ENCODE peak calls at places on chromosomes 4 and X, in eight cellular contexts. One of them, this sample, is unnamed.

GRCh38 chr4:174503079-174503724 is 19.1 kb downstream of the HPGD start:
- DNase-seq in heart right ventricle: no peak
- DNase-seq in fibroblast of the aortic adventitia: peak
- DNase-seq in H1: no peak
- DNase-seq in left lung: no peak
- DNase-seq in mesothelial cell of epicardium: no peak
- DNase-seq in cardiac fibroblast: peak
- DNase-seq in fibroblast of lung: no peak
- DNase-seq in this sample: no peak

GRCh38 chrX:15988661-15989603 is 134.3 kb upstream of the AP1S2 start:
- DNase-seq in heart right ventricle: no peak
- DNase-seq in fibroblast of the aortic adventitia: peak
- DNase-seq in H1: no peak
- DNase-seq in left lung: no peak
- DNase-seq in mesothelial cell of epicardium: no peak
- DNase-seq in cardiac fibroblast: peak
- DNase-seq in fibroblast of lung: peak
- DNase-seq in this sample: no peak

GRCh38 chrX:72609313-72609712 is 36.7 kb upstream of the HDAC8 start:
- DNase-seq in heart right ventricle: no peak
- DNase-seq in fibroblast of the aortic adventitia: peak
- DNase-seq in H1: no peak
- DNase-seq in left lung: no peak
- DNase-seq in mesothelial cell of epicardium: no peak
- DNase-seq in cardiac fibroblast: peak
- DNase-seq in fibroblast of lung: peak
- DNase-seq in this sample: no peak

GRCh38 chrX:50813843-50814661 is at the start of gene SHROOM4:
- DNase-seq in heart right ventricle: peak
- DNase-seq in fibroblast of the aortic adventitia: peak
- DNase-seq in H1: peak
- DNase-seq in left lung: peak
- DNase-seq in mesothelial cell of epicardium: peak
- DNase-seq in cardiac fibroblast: peak
- DNase-seq in fibroblast of lung: peak
- DNase-seq in this sample: no peak

GRCh38 chr4:153335665-153336064 is 8.8 kb upstream of the MND1 start:
- DNase-seq in heart right ventricle: no peak
- DNase-seq in fibroblast of the aortic adventitia: no peak
- DNase-seq in H1: no peak
- DNase-seq in left lung: no peak
- DNase-seq in mesothelial cell of epicardium: no peak
- DNase-seq in cardiac fibroblast: peak
- DNase-seq in fibroblast of lung: peak
- DNase-seq in this sample: no peak

GRCh38 chrX:125846251-125846650 is 319.8 kb downstream of the DCAF12L2 start:
- DNase-seq in heart right ventricle: no peak
- DNase-seq in fibroblast of the aortic adventitia: no peak
- DNase-seq in H1: no peak
- DNase-seq in left lung: no peak
- DNase-seq in mesothelial cell of epicardium: no peak
- DNase-seq in cardiac fibroblast: no peak
- DNase-seq in fibroblast of lung: no peak
- DNase-seq in this sample: no peak

GRCh38 chr4:152690706-152691651 is 11.2 kb upstream of the TMEM154 start:
- DNase-seq in heart right ventricle: no peak
- DNase-seq in fibroblast of the aortic adventitia: no peak
- DNase-seq in H1: no peak
- DNase-seq in left lung: no peak
- DNase-seq in mesothelial cell of epicardium: no peak
- DNase-seq in cardiac fibroblast: peak
- DNase-seq in fibroblast of lung: no peak
- DNase-seq in this sample: no peak

GRCh38 chrX:106894978-106895452 is 8.1 kb downstream of the RIPPLY1 start:
- DNase-seq in heart right ventricle: peak
- DNase-seq in fibroblast of the aortic adventitia: peak
- DNase-seq in H1: no peak
- DNase-seq in left lung: peak
- DNase-seq in mesothelial cell of epicardium: no peak
- DNase-seq in cardiac fibroblast: peak
- DNase-seq in fibroblast of lung: peak
- DNase-seq in this sample: no peak

GRCh38 chr4:152515678-152516077 is 20.2 kb downstream of the FBXW7 start:
- DNase-seq in heart right ventricle: no peak
- DNase-seq in fibroblast of the aortic adventitia: peak
- DNase-seq in H1: no peak
- DNase-seq in left lung: no peak
- DNase-seq in mesothelial cell of epicardium: no peak
- DNase-seq in cardiac fibroblast: peak
- DNase-seq in fibroblast of lung: peak
- DNase-seq in this sample: no peak

GRCh38 chrX:121128946-121129345 is 81.5 kb downstream of the GLUD2 start:
- DNase-seq in heart right ventricle: no peak
- DNase-seq in fibroblast of the aortic adventitia: no peak
- DNase-seq in H1: no peak
- DNase-seq in left lung: no peak
- DNase-seq in mesothelial cell of epicardium: no peak
- DNase-seq in cardiac fibroblast: no peak
- DNase-seq in fibroblast of lung: no peak
- DNase-seq in this sample: no peak

GRCh38 chrX:111511477-111511876 is at the start of gene SERTM2:
- DNase-seq in heart right ventricle: no peak
- DNase-seq in fibroblast of the aortic adventitia: peak
- DNase-seq in H1: no peak
- DNase-seq in left lung: no peak
- DNase-seq in mesothelial cell of epicardium: no peak
- DNase-seq in cardiac fibroblast: peak
- DNase-seq in fibroblast of lung: no peak
- DNase-seq in this sample: no peak

GRCh38 chr4:20288846-20289512 is 37.3 kb downstream of the SLIT2 start:
- DNase-seq in heart right ventricle: no peak
- DNase-seq in fibroblast of the aortic adventitia: peak
- DNase-seq in H1: no peak
- DNase-seq in left lung: no peak
- DNase-seq in mesothelial cell of epicardium: no peak
- DNase-seq in cardiac fibroblast: peak
- DNase-seq in fibroblast of lung: peak
- DNase-seq in this sample: no peak

GRCh38 chrX:115571712-115572111 is 10.7 kb downstream of the PLS3 start:
- DNase-seq in heart right ventricle: no peak
- DNase-seq in fibroblast of the aortic adventitia: no peak
- DNase-seq in H1: no peak
- DNase-seq in left lung: no peak
- DNase-seq in mesothelial cell of epicardium: no peak
- DNase-seq in cardiac fibroblast: peak
- DNase-seq in fibroblast of lung: no peak
- DNase-seq in this sample: no peak

GRCh38 chr4:95095352-95095974 is 337.7 kb downstream of the BMPR1B start:
- DNase-seq in heart right ventricle: no peak
- DNase-seq in fibroblast of the aortic adventitia: peak
- DNase-seq in H1: no peak
- DNase-seq in left lung: no peak
- DNase-seq in mesothelial cell of epicardium: no peak
- DNase-seq in cardiac fibroblast: peak
- DNase-seq in fibroblast of lung: peak
- DNase-seq in this sample: no peak

GRCh38 chrX:149540133-149540620 is 635 bp upstream of the EOLA1 start:
- DNase-seq in heart right ventricle: peak
- DNase-seq in fibroblast of the aortic adventitia: peak
- DNase-seq in H1: peak
- DNase-seq in left lung: peak
- DNase-seq in mesothelial cell of epicardium: peak
- DNase-seq in cardiac fibroblast: peak
- DNase-seq in fibroblast of lung: peak
- DNase-seq in this sample: peak

GRCh38 chrX:44054863-44055601 is 81.8 kb upstream of the NDP start:
- DNase-seq in heart right ventricle: no peak
- DNase-seq in fibroblast of the aortic adventitia: no peak
- DNase-seq in H1: no peak
- DNase-seq in left lung: no peak
- DNase-seq in mesothelial cell of epicardium: no peak
- DNase-seq in cardiac fibroblast: no peak
- DNase-seq in fibroblast of lung: no peak
- DNase-seq in this sample: no peak

GRCh38 chrX:131895807-131896206 is 127.3 kb upstream of the STK26 start:
- DNase-seq in heart right ventricle: no peak
- DNase-seq in fibroblast of the aortic adventitia: no peak
- DNase-seq in H1: no peak
- DNase-seq in left lung: no peak
- DNase-seq in mesothelial cell of epicardium: no peak
- DNase-seq in cardiac fibroblast: no peak
- DNase-seq in fibroblast of lung: no peak
- DNase-seq in this sample: no peak

GRCh38 chrX:38232287-38232686 is 11.6 kb upstream of the SRPX start:
- DNase-seq in heart right ventricle: no peak
- DNase-seq in fibroblast of the aortic adventitia: peak
- DNase-seq in H1: no peak
- DNase-seq in left lung: no peak
- DNase-seq in mesothelial cell of epicardium: no peak
- DNase-seq in cardiac fibroblast: peak
- DNase-seq in fibroblast of lung: peak
- DNase-seq in this sample: no peak

GRCh38 chr4:137614491-137614890 is 82.2 kb upstream of the PCDH18 start:
- DNase-seq in heart right ventricle: no peak
- DNase-seq in fibroblast of the aortic adventitia: no peak
- DNase-seq in H1: no peak
- DNase-seq in left lung: no peak
- DNase-seq in mesothelial cell of epicardium: no peak
- DNase-seq in cardiac fibroblast: no peak
- DNase-seq in fibroblast of lung: peak
- DNase-seq in this sample: no peak

GRCh38 chrX:117834076-117834475 is 282.5 kb downstream of the KLHL13 start:
- DNase-seq in heart right ventricle: no peak
- DNase-seq in fibroblast of the aortic adventitia: no peak
- DNase-seq in H1: no peak
- DNase-seq in left lung: no peak
- DNase-seq in mesothelial cell of epicardium: no peak
- DNase-seq in cardiac fibroblast: no peak
- DNase-seq in fibroblast of lung: no peak
- DNase-seq in this sample: no peak

GRCh38 chrX:20267924-20268701 is 1.4 kb upstream of the RPS6KA3 start:
- DNase-seq in heart right ventricle: peak
- DNase-seq in fibroblast of the aortic adventitia: peak
- DNase-seq in H1: no peak
- DNase-seq in left lung: peak
- DNase-seq in mesothelial cell of epicardium: no peak
- DNase-seq in cardiac fibroblast: no peak
- DNase-seq in fibroblast of lung: peak
- DNase-seq in this sample: peak

GRCh38 chr4:101236097-101236496 is 111.2 kb downstream of the PPP3CA start:
- DNase-seq in heart right ventricle: no peak
- DNase-seq in fibroblast of the aortic adventitia: no peak
- DNase-seq in H1: no peak
- DNase-seq in left lung: no peak
- DNase-seq in mesothelial cell of epicardium: no peak
- DNase-seq in cardiac fibroblast: no peak
- DNase-seq in fibroblast of lung: no peak
- DNase-seq in this sample: no peak

GRCh38 chr4:119833611-119834010 is 205.0 kb upstream of the PDE5A start:
- DNase-seq in heart right ventricle: no peak
- DNase-seq in fibroblast of the aortic adventitia: peak
- DNase-seq in H1: no peak
- DNase-seq in left lung: no peak
- DNase-seq in mesothelial cell of epicardium: no peak
- DNase-seq in cardiac fibroblast: peak
- DNase-seq in fibroblast of lung: no peak
- DNase-seq in this sample: no peak

GRCh38 chr4:114385195-114385985 is 213.2 kb upstream of the UGT8 start:
- DNase-seq in heart right ventricle: no peak
- DNase-seq in fibroblast of the aortic adventitia: no peak
- DNase-seq in H1: no peak
- DNase-seq in left lung: no peak
- DNase-seq in mesothelial cell of epicardium: no peak
- DNase-seq in cardiac fibroblast: no peak
- DNase-seq in fibroblast of lung: no peak
- DNase-seq in this sample: no peak

GRCh38 chr4:87032884-87033533 is 98.2 kb downstream of the AFF1 start:
- DNase-seq in heart right ventricle: no peak
- DNase-seq in fibroblast of the aortic adventitia: peak
- DNase-seq in H1: no peak
- DNase-seq in left lung: no peak
- DNase-seq in mesothelial cell of epicardium: no peak
- DNase-seq in cardiac fibroblast: peak
- DNase-seq in fibroblast of lung: peak
- DNase-seq in this sample: no peak

GRCh38 chrX:153953892-153954617 is 9.6 kb upstream of the RENBP start:
- DNase-seq in heart right ventricle: no peak
- DNase-seq in fibroblast of the aortic adventitia: no peak
- DNase-seq in H1: no peak
- DNase-seq in left lung: no peak
- DNase-seq in mesothelial cell of epicardium: no peak
- DNase-seq in cardiac fibroblast: no peak
- DNase-seq in fibroblast of lung: no peak
- DNase-seq in this sample: no peak
- TF ChIP-seq CTCF in heart right ventricle: no peak
- TF ChIP-seq CTCF in fibroblast of the aortic adventitia: no peak
- TF ChIP-seq CTCF in H1: peak
- TF ChIP-seq CTCF in left lung: no peak
- TF ChIP-seq CTCF in mesothelial cell of epicardium: no peak
- TF ChIP-seq CTCF in cardiac fibroblast: no peak
- TF ChIP-seq CTCF in fibroblast of lung: no peak
- TF ChIP-seq CTCF in this sample: no peak

GRCh38 chr4:78517050-78517652 is 34.4 kb upstream of the ANXA3 start:
- DNase-seq in heart right ventricle: no peak
- DNase-seq in fibroblast of the aortic adventitia: peak
- DNase-seq in H1: no peak
- DNase-seq in left lung: no peak
- DNase-seq in mesothelial cell of epicardium: no peak
- DNase-seq in cardiac fibroblast: peak
- DNase-seq in fibroblast of lung: peak
- DNase-seq in this sample: no peak
- TF ChIP-seq CTCF in heart right ventricle: peak
- TF ChIP-seq CTCF in fibroblast of the aortic adventitia: peak
- TF ChIP-seq CTCF in H1: peak
- TF ChIP-seq CTCF in left lung: peak
- TF ChIP-seq CTCF in mesothelial cell of epicardium: peak
- TF ChIP-seq CTCF in cardiac fibroblast: peak
- TF ChIP-seq CTCF in fibroblast of lung: peak
- TF ChIP-seq CTCF in this sample: no peak

DNA sequence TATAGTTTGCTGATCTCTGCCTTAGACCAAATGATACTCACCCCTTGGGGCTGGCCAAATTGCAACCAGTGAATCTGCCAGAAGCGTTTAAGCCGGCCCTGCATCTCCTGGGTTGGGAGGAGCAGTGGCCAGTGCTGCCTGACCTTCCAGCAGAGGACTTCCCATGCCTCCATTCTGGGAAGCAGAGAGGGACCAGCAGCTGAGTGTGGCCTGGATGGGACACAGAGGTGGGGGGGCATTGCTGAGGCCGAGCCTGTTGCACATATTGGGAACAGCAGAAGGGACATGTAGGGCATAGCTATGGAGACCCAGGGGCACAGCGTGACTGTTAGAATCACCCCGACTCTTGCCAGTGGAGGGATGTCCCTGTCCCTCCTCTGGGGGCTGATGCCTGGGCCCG is 93.3 kb downstream of the CPZ start:
- DNase-seq in heart right ventricle: no peak
- DNase-seq in fibroblast of the aortic adventitia: no peak
- DNase-seq in H1: no peak
- DNase-seq in left lung: no peak
- DNase-seq in mesothelial cell of epicardium: peak
- DNase-seq in cardiac fibroblast: no peak
- DNase-seq in fibroblast of lung: no peak
- DNase-seq in this sample: no peak
- TF ChIP-seq CTCF in heart right ventricle: no peak
- TF ChIP-seq CTCF in fibroblast of the aortic adventitia: no peak
- TF ChIP-seq CTCF in H1: no peak
- TF ChIP-seq CTCF in left lung: no peak
- TF ChIP-seq CTCF in mesothelial cell of epicardium: no peak
- TF ChIP-seq CTCF in cardiac fibroblast: no peak
- TF ChIP-seq CTCF in fibroblast of lung: no peak
- TF ChIP-seq CTCF in this sample: no peak

GRCh38 chrX:102341867-102342266 is 94.9 kb downstream of the NXF2 start:
- DNase-seq in heart right ventricle: no peak
- DNase-seq in fibroblast of the aortic adventitia: no peak
- DNase-seq in H1: no peak
- DNase-seq in left lung: no peak
- DNase-seq in mesothelial cell of epicardium: no peak
- DNase-seq in cardiac fibroblast: peak
- DNase-seq in fibroblast of lung: no peak
- DNase-seq in this sample: no peak
- TF ChIP-seq CTCF in heart right ventricle: no peak
- TF ChIP-seq CTCF in fibroblast of the aortic adventitia: peak
- TF ChIP-seq CTCF in H1: no peak
- TF ChIP-seq CTCF in left lung: no peak
- TF ChIP-seq CTCF in mesothelial cell of epicardium: peak
- TF ChIP-seq CTCF in cardiac fibroblast: peak
- TF ChIP-seq CTCF in fibroblast of lung: peak
- TF ChIP-seq CTCF in this sample: no peak